ENCODE peak calls at places on chromosomes 4 and X, in four cellular contexts. U is CD4-positive, alpha-beta memory T cell; P is HCT116; F is IMR-90. K is an unnamed sample.
A peak's percentile ranks its signal among the peaks of the same experiment; 100 is the strongest.

GRCh38 chrX:310621-311155 is 7.9 kb downstream of the GTPBP6 start:
- DNase-seq in U (no peak), P (no peak), F (no peak), K (no peak)

GRCh38 chr4:153259679-153260078 is 55.4 kb downstream of the TRIM2 start:
- DNase-seq in U (no peak), P (no peak), F (no peak), K (no peak)

GRCh38 chr4:30473225-30473624 is 246.9 kb upstream of the PCDH7 start:
- DNase-seq in U (no peak), P (no peak), F (no peak), K (no peak)

GRCh38 chr4:176653406-176654220 is 139.1 kb downstream of the VEGFC start:
- DNase-seq in U (no peak), P (no peak), F (peak; percentile 31), K (no peak)

GRCh38 chrX:42248226-42248625 is 324.9 kb upstream of the CASK start:
- DNase-seq in U (no peak), P (no peak), F (no peak), K (no peak)

GRCh38 chr4:118351851-118352827 is 664 bp downstream of the PRSS12 start:
- DNase-seq in U (no peak), P (peak; percentile 48), F (peak; percentile 59), K (no peak)

GRCh38 chr4:83010522-83011318 is at the start of gene LIN54:
- DNase-seq in U (peak; percentile 84), P (peak; percentile 27), F (peak; percentile 58), K (no peak)

GRCh38 chrX:11967986-11968385 is 170.3 kb upstream of the FRMPD4 start:
- DNase-seq in U (no peak), P (no peak), F (peak; percentile 1), K (no peak)

GRCh38 chrX:28120076-28120475 is 138.8 kb upstream of the DCAF8L1 start:
- DNase-seq in U (no peak), P (peak; percentile 31), F (no peak), K (no peak)

GRCh38 chr4:77911842-77912450 is 49.3 kb downstream of the MRPL1 start:
- DNase-seq in U (no peak), P (no peak), F (peak; percentile 37), K (no peak)

GRCh38 chr4:73704314-73705055 is 35.9 kb upstream of the CXCL8 start:
- DNase-seq in U (no peak), P (peak; percentile 82), F (peak; percentile 100), K (peak; percentile 95)

GRCh38 chr4:169346840-169347239 is 76.1 kb upstream of the SH3RF1 start:
- DNase-seq in U (no peak), P (no peak), F (no peak), K (no peak)

GRCh38 chrX:153944140-153944799 is at the start of gene RENBP:
- DNase-seq in U (no peak), P (no peak), F (no peak), K (no peak)

GRCh38 chr4:1841201-1841885 is 14.6 kb downstream of the LETM1 start:
- DNase-seq in U (no peak), P (no peak), F (no peak), K (no peak)

GRCh38 chr4:82913305-82913704 is 12.8 kb downstream of the THAP9 start:
- DNase-seq in U (no peak), P (no peak), F (peak; percentile 35), K (no peak)

DNA sequence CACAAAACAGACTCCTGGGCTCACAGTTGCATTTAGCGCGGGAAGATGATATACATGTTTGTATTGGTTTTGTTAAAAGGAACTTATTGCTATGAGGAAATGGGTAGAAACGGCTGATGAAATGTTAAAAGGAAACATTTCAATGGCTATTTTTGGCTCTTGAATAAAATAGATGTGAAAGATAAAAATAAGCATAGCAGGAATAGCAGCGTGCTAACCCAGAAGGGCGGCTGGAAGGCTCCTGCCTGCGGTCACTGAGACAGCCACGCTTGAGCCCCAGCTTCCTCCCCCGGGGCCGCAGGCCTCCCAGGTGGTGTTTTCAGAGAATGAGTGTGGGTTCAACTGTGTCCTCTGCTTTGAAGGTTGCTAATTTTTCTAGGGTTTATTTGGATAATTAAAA is 35.0 kb upstream of the CLCN4 start:
- DNase-seq in U (no peak), P (no peak), F (no peak), K (no peak)
- H3K9me3 ChIP-seq in U (no peaks in the 10 kb centered on the region), P (peaks cover 8% of the 10 kb centered on the region), F (no peaks in the 10 kb centered on the region), K (peaks cover 26% of the 10 kb centered on the region)

GRCh38 chr4:164871673-164872072 is 5.3 kb upstream of the APELA start:
- DNase-seq in U (no peak), P (no peak), F (no peak), K (no peak)

GRCh38 chr4:164874791-164875190 is 2.2 kb upstream of the APELA start:
- DNase-seq in U (no peak), P (no peak), F (no peak), K (no peak)

GRCh38 chr4:164880489-164881262 is 3.7 kb downstream of the APELA start:
- DNase-seq in U (no peak), P (no peak), F (no peak), K (no peak)

GRCh38 chr4:164872481-164872880 is 4.5 kb upstream of the APELA start:
- DNase-seq in U (no peak), P (no peak), F (no peak), K (no peak)

DNA sequence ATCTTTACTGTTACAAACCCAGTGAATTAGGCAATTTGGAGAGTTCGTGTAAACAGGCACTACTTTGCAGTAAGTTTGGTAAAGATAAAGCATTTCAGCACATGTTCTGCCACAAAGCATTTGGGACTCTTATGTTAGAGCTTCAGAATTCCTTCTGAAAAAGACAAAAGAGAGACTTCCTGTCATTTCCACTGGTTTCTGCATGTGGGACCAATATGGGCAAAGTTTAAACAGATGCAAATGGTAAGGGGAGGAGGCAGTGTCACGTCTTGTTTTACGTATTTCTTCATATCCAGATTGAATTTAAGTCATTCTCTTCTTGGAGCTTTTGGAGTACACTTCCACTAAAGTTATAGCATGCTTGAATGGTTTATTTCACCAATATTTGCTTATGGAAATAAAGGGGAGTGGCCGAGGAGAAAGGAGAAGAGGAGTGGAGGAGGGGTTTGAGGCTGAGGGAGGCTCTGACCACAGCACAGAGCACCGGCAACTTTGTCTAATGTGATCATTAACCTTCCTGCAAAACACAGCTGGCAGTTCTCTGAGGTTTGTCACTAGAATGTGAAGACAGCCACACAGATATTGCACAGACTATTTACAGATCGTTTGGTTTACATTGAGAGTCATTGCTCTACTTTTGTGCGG is at the start of gene APELA:
- DNase-seq in U (no peak), P (no peak), F (no peak), K (no peak)
- H3K4me3 ChIP-seq in U (no peak within 1 kb of the TSS), P (no peak within 1 kb of the TSS), F (no peak within 1 kb of the TSS), K (no peak within 1 kb of the TSS)

GRCh38 chr4:19752600-19752999 is 499.1 kb upstream of the SLIT2 start:
- DNase-seq in U (no peak), P (no peak), F (no peak), K (no peak)

GRCh38 chr4:19756661-19757060 is 495.0 kb upstream of the SLIT2 start:
- DNase-seq in U (no peak), P (no peak), F (no peak), K (no peak)
- H3K9me3 ChIP-seq in U (no peaks in the 10 kb centered on the region), P (no peaks in the 10 kb centered on the region), F (no peaks in the 10 kb centered on the region), K (no peaks in the 10 kb centered on the region)

GRCh38 chr4:24836843-24837242 is 41.5 kb downstream of the SOD3 start:
- DNase-seq in U (no peak), P (no peak), F (no peak), K (no peak)

GRCh38 chr4:24840362-24840761 is 45.0 kb downstream of the SOD3 start:
- DNase-seq in U (no peak), P (no peak), F (no peak), K (no peak)

GRCh38 chr4:24837781-24838180 is 42.4 kb downstream of the SOD3 start:
- DNase-seq in U (no peak), P (no peak), F (no peak), K (no peak)

GRCh38 chr4:24840826-24841587 is 45.6 kb downstream of the SOD3 start:
- DNase-seq in U (no peak), P (no peak), F (no peak), K (no peak)

GRCh38 chr4:24837296-24837695 is 41.9 kb downstream of the SOD3 start:
- DNase-seq in U (no peak), P (no peak), F (no peak), K (no peak)
- H3K4me3 ChIP-seq in U (no peak overlapping the region), P (no peak overlapping the region), F (no peak overlapping the region), K (no peak overlapping the region)